ENCODE peak calls at places on chromosomes 2 and 18, in five cellular contexts. One of them, this sample, is unnamed. For H3K4me1, the result is how much of the 10 kb centered on the place peaks cover.

GRCh38 chr2:232463701-232464533 is 8.0 kb downstream of the ALPI start:
- DNase-seq in colonic mucosa: no peak
- DNase-seq in breast epithelium: no peak
- DNase-seq in esophagus squamous epithelium: no peak
- DNase-seq in spleen: peak
- DNase-seq in this sample: no peak

GRCh38 chr2:101341421-101341820 is 32.9 kb upstream of the RNF149 start:
- DNase-seq in colonic mucosa: no peak
- DNase-seq in breast epithelium: no peak
- DNase-seq in esophagus squamous epithelium: no peak
- DNase-seq in spleen: no peak
- DNase-seq in this sample: no peak

GRCh38 chr2:196372811-196373664 is 201.7 kb upstream of the STK17B start:
- DNase-seq in colonic mucosa: no peak
- DNase-seq in breast epithelium: no peak
- DNase-seq in esophagus squamous epithelium: no peak
- DNase-seq in spleen: no peak
- DNase-seq in this sample: no peak

GRCh38 chr2:108184421-108184820 is 55.3 kb upstream of the SULT1C3 start:
- DNase-seq in colonic mucosa: no peak
- DNase-seq in breast epithelium: no peak
- DNase-seq in esophagus squamous epithelium: no peak
- DNase-seq in spleen: no peak
- DNase-seq in this sample: no peak

GRCh38 chr18:42275949-42276730 is 321.1 kb downstream of the PIK3C3 start:
- DNase-seq in colonic mucosa: peak
- DNase-seq in breast epithelium: no peak
- DNase-seq in esophagus squamous epithelium: no peak
- DNase-seq in spleen: no peak
- DNase-seq in this sample: no peak

GRCh38 chr18:55509631-55510372 is 78.2 kb downstream of the TCF4 start:
- DNase-seq in colonic mucosa: no peak
- DNase-seq in breast epithelium: no peak
- DNase-seq in esophagus squamous epithelium: no peak
- DNase-seq in spleen: no peak
- DNase-seq in this sample: no peak

GRCh38 chr2:119827866-119828507 is 68.3 kb downstream of the PTPN4 start:
- DNase-seq in colonic mucosa: no peak
- DNase-seq in breast epithelium: no peak
- DNase-seq in esophagus squamous epithelium: no peak
- DNase-seq in spleen: no peak
- DNase-seq in this sample: no peak

GRCh38 chr18:48887905-48888531 is 62.7 kb downstream of the SMAD7 start:
- DNase-seq in colonic mucosa: no peak
- DNase-seq in breast epithelium: no peak
- DNase-seq in esophagus squamous epithelium: no peak
- DNase-seq in spleen: peak
- DNase-seq in this sample: peak

GRCh38 chr2:235536711-235537110 is 42.9 kb downstream of the AGAP1 start:
- DNase-seq in colonic mucosa: no peak
- DNase-seq in breast epithelium: no peak
- DNase-seq in esophagus squamous epithelium: no peak
- DNase-seq in spleen: peak
- DNase-seq in this sample: no peak

GRCh38 chr2:189116984-189117383 is 62.6 kb downstream of the COL5A2 start:
- DNase-seq in colonic mucosa: no peak
- DNase-seq in breast epithelium: no peak
- DNase-seq in esophagus squamous epithelium: no peak
- DNase-seq in spleen: no peak
- DNase-seq in this sample: no peak

GRCh38 chr2:231367178-231367577 is 28.3 kb upstream of the B3GNT7 start:
- DNase-seq in colonic mucosa: no peak
- DNase-seq in breast epithelium: no peak
- DNase-seq in esophagus squamous epithelium: no peak
- DNase-seq in spleen: peak
- DNase-seq in this sample: no peak

DNA sequence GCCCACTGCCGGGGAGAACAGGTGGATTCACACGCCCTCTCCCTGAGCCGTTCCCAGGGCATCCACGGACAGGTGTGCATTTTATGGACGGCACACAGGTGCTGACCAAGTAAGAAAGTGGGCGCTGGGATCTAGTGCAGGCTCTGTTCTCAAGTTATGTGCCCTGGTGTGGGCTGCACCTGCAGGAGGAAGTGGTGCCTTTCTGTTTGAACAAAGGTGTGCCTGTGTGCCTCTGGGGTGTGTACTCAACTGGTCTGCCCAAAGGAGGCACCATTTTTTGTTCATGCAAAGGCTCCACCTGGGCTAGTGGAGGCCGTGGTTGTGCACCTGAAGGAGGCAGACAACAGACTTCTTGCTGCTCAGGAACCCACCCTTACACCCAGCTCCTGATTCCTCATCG is 88.2 kb upstream of the HK2 start:
- DNase-seq in colonic mucosa: peak
- DNase-seq in breast epithelium: no peak
- DNase-seq in esophagus squamous epithelium: no peak
- DNase-seq in spleen: no peak
- DNase-seq in this sample: no peak
- H3K4me1 ChIP-seq in colonic mucosa: under half
- H3K4me1 ChIP-seq in breast epithelium: under half
- H3K4me1 ChIP-seq in esophagus squamous epithelium: half or more
- H3K4me1 ChIP-seq in spleen: under half
- H3K4me1 ChIP-seq in this sample: under half

DNA sequence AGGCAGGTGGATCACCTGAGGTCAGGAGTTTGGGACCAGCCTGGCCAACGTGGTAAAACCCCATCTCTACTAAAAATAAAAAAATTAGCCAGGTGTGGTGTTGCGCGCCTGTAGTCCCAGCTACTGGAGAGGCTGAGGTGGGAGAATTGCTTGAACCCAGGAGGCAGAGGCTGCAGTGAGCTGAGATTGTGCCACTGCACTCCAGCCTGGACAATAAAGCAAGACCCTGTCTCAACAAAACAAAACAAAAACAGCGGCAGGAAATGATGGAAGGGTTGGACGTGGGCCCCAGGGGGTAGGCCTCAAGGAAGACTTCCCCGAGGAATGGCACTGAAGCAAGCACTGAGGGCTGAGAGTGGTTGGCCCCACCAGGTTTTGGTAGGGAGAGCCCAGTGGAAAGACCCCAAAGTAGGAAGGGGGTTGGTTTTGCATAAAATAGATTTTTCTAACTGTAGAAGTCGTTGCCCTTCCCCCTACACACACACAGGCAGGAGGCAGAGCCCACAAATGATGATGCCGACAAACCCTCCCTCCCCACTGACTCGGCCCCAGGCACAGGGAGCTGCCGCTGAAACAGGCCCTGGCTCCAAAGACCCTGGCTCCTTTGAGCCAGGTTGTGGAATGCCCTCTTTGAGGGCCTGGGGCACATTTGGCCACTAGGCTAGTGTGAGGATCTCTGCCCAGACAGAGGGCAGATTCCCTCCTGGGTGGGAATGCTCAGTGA is 104.8 kb downstream of the CABLES1 start:
- DNase-seq in colonic mucosa: no peak
- DNase-seq in breast epithelium: no peak
- DNase-seq in esophagus squamous epithelium: no peak
- DNase-seq in spleen: no peak
- DNase-seq in this sample: no peak
- H3K4me1 ChIP-seq in colonic mucosa: under half
- H3K4me1 ChIP-seq in breast epithelium: under half
- H3K4me1 ChIP-seq in esophagus squamous epithelium: under half
- H3K4me1 ChIP-seq in spleen: under half
- H3K4me1 ChIP-seq in this sample: under half

DNA sequence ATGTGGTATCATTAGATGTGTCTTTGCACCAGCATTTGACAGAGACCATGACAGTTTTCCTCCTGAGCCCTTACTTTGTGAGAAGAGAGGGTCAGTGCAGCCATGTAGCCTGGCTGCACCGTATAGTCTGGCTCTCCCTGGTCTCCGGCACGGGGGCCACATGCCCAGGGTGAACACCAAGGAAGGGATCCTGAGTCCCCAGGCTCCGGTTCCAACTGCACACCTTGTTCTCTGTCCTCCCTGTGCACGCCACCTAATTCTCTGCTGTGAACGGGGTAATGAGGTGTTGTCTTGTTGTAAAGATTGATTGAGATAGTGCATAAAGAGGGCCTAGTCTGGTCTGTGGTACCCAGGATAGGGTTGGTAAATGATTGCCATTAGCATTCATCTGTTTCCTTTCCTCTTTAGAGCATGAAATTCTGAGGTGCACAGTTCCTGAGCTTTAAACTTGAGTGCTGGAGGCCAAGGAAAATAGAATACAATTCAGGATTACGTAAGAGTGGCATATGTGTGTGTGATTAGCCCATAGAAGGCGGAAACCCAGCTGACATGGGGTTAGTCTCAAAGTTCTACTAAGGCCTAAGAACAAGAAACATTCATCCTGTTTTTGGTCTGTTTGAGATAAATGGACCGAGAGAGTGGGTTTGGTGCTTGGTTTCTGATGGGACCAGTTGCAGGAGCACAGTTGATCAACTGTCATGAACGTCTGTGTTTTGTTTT is 55.5 kb downstream of the NCK2 start:
- DNase-seq in colonic mucosa: no peak
- DNase-seq in breast epithelium: no peak
- DNase-seq in esophagus squamous epithelium: no peak
- DNase-seq in spleen: no peak
- DNase-seq in this sample: no peak
- H3K4me1 ChIP-seq in colonic mucosa: under half
- H3K4me1 ChIP-seq in breast epithelium: under half
- H3K4me1 ChIP-seq in esophagus squamous epithelium: half or more
- H3K4me1 ChIP-seq in spleen: half or more
- H3K4me1 ChIP-seq in this sample: under half

GRCh38 chr2:217623513-217623912 is 379.3 kb downstream of the TNS1 start:
- DNase-seq in colonic mucosa: no peak
- DNase-seq in breast epithelium: no peak
- DNase-seq in esophagus squamous epithelium: no peak
- DNase-seq in spleen: no peak
- DNase-seq in this sample: no peak

GRCh38 chr2:217622205-217622621 is 380.6 kb downstream of the TNS1 start:
- DNase-seq in colonic mucosa: no peak
- DNase-seq in breast epithelium: no peak
- DNase-seq in esophagus squamous epithelium: no peak
- DNase-seq in spleen: no peak
- DNase-seq in this sample: no peak

GRCh38 chr2:217618744-217619143 is 384.1 kb downstream of the TNS1 start:
- DNase-seq in colonic mucosa: no peak
- DNase-seq in breast epithelium: no peak
- DNase-seq in esophagus squamous epithelium: no peak
- DNase-seq in spleen: no peak
- DNase-seq in this sample: no peak

GRCh38 chr2:217622664-217623063 is 380.1 kb downstream of the TNS1 start:
- DNase-seq in colonic mucosa: no peak
- DNase-seq in breast epithelium: no peak
- DNase-seq in esophagus squamous epithelium: no peak
- DNase-seq in spleen: no peak
- DNase-seq in this sample: no peak

DNA sequence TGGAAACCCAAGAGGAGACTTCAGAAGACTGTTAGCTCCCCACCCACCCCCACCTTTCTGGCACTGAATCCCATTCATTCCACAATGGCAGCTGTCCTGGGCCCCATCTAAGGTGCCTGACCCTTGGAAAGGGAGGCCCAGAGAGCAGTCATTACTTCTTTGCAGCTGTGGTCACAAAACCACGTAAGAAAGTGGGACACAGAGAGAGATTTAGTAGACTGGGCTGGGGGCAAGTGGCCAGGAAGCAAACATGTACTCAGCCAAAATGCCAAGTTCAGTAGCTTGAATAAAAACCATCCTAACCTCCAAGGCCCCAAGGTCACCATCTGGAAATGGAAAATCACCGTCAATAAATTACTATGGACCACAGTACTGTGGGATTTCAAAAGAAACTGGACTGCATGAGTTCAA is 381.4 kb downstream of the TNS1 start:
- DNase-seq in colonic mucosa: no peak
- DNase-seq in breast epithelium: no peak
- DNase-seq in esophagus squamous epithelium: no peak
- DNase-seq in spleen: no peak
- DNase-seq in this sample: no peak
- H3K4me1 ChIP-seq in colonic mucosa: under half
- H3K4me1 ChIP-seq in breast epithelium: under half
- H3K4me1 ChIP-seq in esophagus squamous epithelium: under half
- H3K4me1 ChIP-seq in spleen: under half
- H3K4me1 ChIP-seq in this sample: under half

GRCh38 chr2:57291209-57291608 is 755.4 kb upstream of the VRK2 start:
- DNase-seq in colonic mucosa: no peak
- DNase-seq in breast epithelium: no peak
- DNase-seq in esophagus squamous epithelium: no peak
- DNase-seq in spleen: no peak
- DNase-seq in this sample: no peak
- H3K4me1 ChIP-seq in colonic mucosa: under half
- H3K4me1 ChIP-seq in breast epithelium: under half
- H3K4me1 ChIP-seq in esophagus squamous epithelium: under half
- H3K4me1 ChIP-seq in spleen: under half
- H3K4me1 ChIP-seq in this sample: under half

GRCh38 chr2:63054812-63055509 is 4.3 kb downstream of the OTX1 start:
- DNase-seq in colonic mucosa: no peak
- DNase-seq in breast epithelium: no peak
- DNase-seq in esophagus squamous epithelium: no peak
- DNase-seq in spleen: no peak
- DNase-seq in this sample: no peak
- H3K4me1 ChIP-seq in colonic mucosa: under half
- H3K4me1 ChIP-seq in breast epithelium: under half
- H3K4me1 ChIP-seq in esophagus squamous epithelium: half or more
- H3K4me1 ChIP-seq in spleen: half or more
- H3K4me1 ChIP-seq in this sample: under half

GRCh38 chr2:85763831-85764230 is 10.0 kb downstream of the ATOH8 start:
- DNase-seq in colonic mucosa: no peak
- DNase-seq in breast epithelium: no peak
- DNase-seq in esophagus squamous epithelium: no peak
- DNase-seq in spleen: no peak
- DNase-seq in this sample: no peak
- H3K4me1 ChIP-seq in colonic mucosa: under half
- H3K4me1 ChIP-seq in breast epithelium: under half
- H3K4me1 ChIP-seq in esophagus squamous epithelium: half or more
- H3K4me1 ChIP-seq in spleen: under half
- H3K4me1 ChIP-seq in this sample: half or more

DNA sequence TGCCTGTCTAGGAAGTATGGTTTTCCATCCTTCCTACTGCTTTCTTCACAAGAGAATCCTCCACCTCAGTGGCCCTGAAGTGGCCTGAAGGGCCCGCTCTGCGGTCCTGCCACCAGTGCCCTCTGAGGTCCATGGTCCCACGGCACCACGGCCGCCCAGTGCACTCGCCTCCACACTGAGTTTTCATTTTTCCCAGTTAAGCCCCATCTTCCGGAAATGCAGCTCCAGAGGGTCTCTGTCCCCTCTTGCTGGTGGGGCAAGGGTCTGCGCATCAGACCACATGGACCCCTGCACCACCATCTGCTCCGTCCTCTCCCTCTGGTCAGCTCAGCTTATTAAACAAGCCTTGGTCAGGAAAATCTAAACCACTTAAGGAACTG is 4.0 kb downstream of the DUSP28 start:
- DNase-seq in colonic mucosa: no peak
- DNase-seq in breast epithelium: no peak
- DNase-seq in esophagus squamous epithelium: no peak
- DNase-seq in spleen: peak
- DNase-seq in this sample: no peak
- H3K4me1 ChIP-seq in colonic mucosa: under half
- H3K4me1 ChIP-seq in breast epithelium: under half
- H3K4me1 ChIP-seq in esophagus squamous epithelium: half or more
- H3K4me1 ChIP-seq in spleen: half or more
- H3K4me1 ChIP-seq in this sample: under half

This sample was measured in ascending aorta.